ENCODE peak calls at places on chromosomes 3 and 15, in ten cellular contexts. V, F, G, M, E, J, T, B, C and X are unnamed samples.

GRCh38 chr3:156738251-156738650 is 63.9 kb downstream of the TIPARP start:
- DNase-seq in V (no peak), F (no peak), G (no peak), M (no peak), E (no peak), J (no peak), T (no peak), B (no peak), C (no peak), X (no peak)

GRCh38 chr3:98962951-98963350 is 61.5 kb upstream of the DCBLD2 start:
- DNase-seq in V (no peak), F (no peak), G (no peak), M (peak; percentile 77), E (no peak), J (no peak), T (no peak), B (no peak), C (no peak), X (no peak)

GRCh38 chr3:104206925-104207324 is 1159.8 kb upstream of the ALCAM start:
- DNase-seq in V (no peak), F (no peak), G (no peak), M (peak; percentile 90), E (no peak), J (no peak), T (no peak), B (no peak), C (no peak), X (no peak)

GRCh38 chr3:98525494-98525893 is 2.8 kb upstream of the CLDND1 start:
- DNase-seq in V (no peak), F (no peak), G (no peak), M (no peak), E (no peak), J (no peak), T (no peak), B (no peak), C (no peak), X (no peak)

GRCh38 chr15:39359736-39360135 is 221.1 kb upstream of the THBS1 start:
- DNase-seq in V (no peak), F (no peak), G (no peak), M (no peak), E (no peak), J (no peak), T (no peak), B (no peak), C (no peak), X (no peak)

GRCh38 chr3:72205297-72205696 is 420.3 kb upstream of the PROK2 start:
- DNase-seq in V (no peak), F (no peak), G (no peak), M (no peak), E (no peak), J (no peak), T (no peak), B (no peak), C (no peak), X (no peak)

GRCh38 chr3:105715372-105715771 is 153.4 kb downstream of the CBLB start:
- DNase-seq in V (no peak), F (no peak), G (no peak), M (peak; percentile 27), E (no peak), J (no peak), T (no peak), B (no peak), C (no peak), X (no peak)

GRCh38 chr15:78567541-78567940 is 2.2 kb downstream of the CHRNA5 start:
- DNase-seq in V (no peak), F (no peak), G (no peak), M (peak; percentile 5), E (no peak), J (no peak), T (no peak), B (no peak), C (no peak), X (no peak)

GRCh38 chr3:188298585-188298984 is 144.6 kb downstream of the LPP start:
- DNase-seq in V (no peak), F (no peak), G (no peak), M (no peak), E (no peak), J (no peak), T (no peak), B (no peak), C (peak; percentile 32), X (no peak)

GRCh38 chr3:190718691-190719090 is 143.8 kb downstream of the GMNC start:
- DNase-seq in V (no peak), F (no peak), G (no peak), M (peak; percentile 42), E (no peak), J (no peak), T (no peak), B (no peak), C (no peak), X (no peak)

GRCh38 chr3:187982149-187982548 is 171.8 kb upstream of the LPP start:
- DNase-seq in V (peak; percentile 84), F (no peak), G (no peak), M (no peak), E (no peak), J (no peak), T (no peak), B (no peak), C (no peak), X (no peak)

GRCh38 chr3:38149701-38150100 is 11.2 kb downstream of the MYD88 start:
- DNase-seq in V (no peak), F (no peak), G (peak; percentile 54), M (no peak), E (no peak), J (no peak), T (no peak), B (peak; percentile 11), C (no peak), X (no peak)

GRCh38 chr15:57259511-57260143 is 116.7 kb upstream of the CGNL1 start:
- DNase-seq in V (peak; percentile 13), F (no peak), G (no peak), M (no peak), E (no peak), J (no peak), T (peak; percentile 79), B (no peak), C (peak; percentile 68), X (no peak)

GRCh38 chr3:141181191-141181590 is 50.4 kb upstream of the PXYLP1 start:
- DNase-seq in V (no peak), F (no peak), G (no peak), M (no peak), E (no peak), J (no peak), T (no peak), B (no peak), C (no peak), X (no peak)

DNA sequence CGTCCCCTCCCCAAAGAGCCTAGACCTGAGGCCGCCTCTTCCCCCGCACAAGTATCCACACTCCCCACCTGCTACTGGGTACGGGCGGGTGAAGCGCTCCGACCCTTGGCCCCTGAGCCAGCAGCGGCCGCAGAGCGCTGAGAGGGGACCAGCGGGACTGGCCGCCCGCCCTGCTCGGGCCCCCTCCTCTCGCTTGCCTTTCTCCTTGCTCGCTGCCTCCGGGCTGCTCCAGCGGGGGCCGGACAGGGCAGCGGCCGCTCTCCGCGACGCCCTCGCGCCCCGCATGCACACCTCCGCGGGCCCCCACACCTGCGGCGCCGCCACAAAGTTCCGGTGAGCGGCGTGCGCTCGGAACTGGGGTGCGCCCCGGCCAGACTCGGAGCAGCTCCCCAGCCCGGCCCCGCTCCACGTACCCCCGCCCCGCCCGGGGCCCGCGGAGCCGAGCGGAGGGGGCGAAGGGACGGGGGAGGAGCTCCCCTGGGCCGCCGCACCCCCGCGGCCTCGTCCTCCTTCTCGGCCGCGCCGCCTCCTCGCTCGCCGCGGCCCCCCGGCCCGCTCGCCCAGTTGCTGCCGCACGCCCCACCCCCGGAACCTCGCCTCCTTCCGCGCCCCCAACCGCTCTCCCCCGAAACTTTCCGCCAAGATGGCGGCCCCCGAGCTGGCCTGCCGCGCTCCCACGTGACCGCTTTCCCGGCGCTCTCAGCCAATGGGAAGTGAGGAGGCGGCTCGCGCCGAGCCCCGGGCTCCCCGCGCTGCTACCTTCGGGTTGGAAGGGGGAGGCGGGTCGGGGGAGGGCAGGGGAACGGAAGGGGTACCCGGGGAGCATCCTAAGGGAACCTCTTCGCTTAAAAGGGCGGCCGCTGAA is 704 bp downstream of the DLG1 start:
- DNase-seq in V (peak; percentile 93), F (peak; percentile 90), G (peak; percentile 90), M (peak; percentile 87), E (peak; percentile 83), J (peak; percentile 85), T (peak; percentile 97), B (peak; percentile 87), C (peak; percentile 92), X (peak; percentile 81)
- TF ChIP-seq CTCF in V (no peak), F (no peak), G (no peak), M (no peak), E (no peak), J (no peak), T (no peak), B (no peak), C (no peak), X (no peak)

GRCh38 chr3:46812237-46812791 is 50.9 kb downstream of the MYL3 start:
- DNase-seq in V (no peak), F (peak; percentile 44), G (no peak), M (no peak), E (peak; percentile 21), J (peak; percentile 60), T (peak; percentile 94), B (no peak), C (peak; percentile 78), X (no peak)
- H3K4me3 ChIP-seq in V (no peak overlapping the region), F (no peak overlapping the region), G (no peak overlapping the region), M (no peak overlapping the region), E (peak overlapping the region; percentile 28), J (peak overlapping the region; percentile 70), T (no peak overlapping the region), B (peak overlapping the region; percentile 41), C (peak overlapping the region; percentile 39), X (peak overlapping the region; percentile 51)

GRCh38 chr15:59609730-59610712 is 1.6 kb upstream of the GCNT3 start:
- DNase-seq in V (no peak), F (no peak), G (no peak), M (no peak), E (no peak), J (no peak), T (no peak), B (no peak), C (no peak), X (no peak)
- H3K27ac ChIP-seq in V (no peak overlapping the region), F (no peak overlapping the region), G (no peak overlapping the region), M (no peak overlapping the region), E (peak overlapping the region; percentile 72), J (no peak overlapping the region), T (no peak overlapping the region), B (no peak overlapping the region), C (peak overlapping the region; percentile 47), X (no peak overlapping the region)

DNA sequence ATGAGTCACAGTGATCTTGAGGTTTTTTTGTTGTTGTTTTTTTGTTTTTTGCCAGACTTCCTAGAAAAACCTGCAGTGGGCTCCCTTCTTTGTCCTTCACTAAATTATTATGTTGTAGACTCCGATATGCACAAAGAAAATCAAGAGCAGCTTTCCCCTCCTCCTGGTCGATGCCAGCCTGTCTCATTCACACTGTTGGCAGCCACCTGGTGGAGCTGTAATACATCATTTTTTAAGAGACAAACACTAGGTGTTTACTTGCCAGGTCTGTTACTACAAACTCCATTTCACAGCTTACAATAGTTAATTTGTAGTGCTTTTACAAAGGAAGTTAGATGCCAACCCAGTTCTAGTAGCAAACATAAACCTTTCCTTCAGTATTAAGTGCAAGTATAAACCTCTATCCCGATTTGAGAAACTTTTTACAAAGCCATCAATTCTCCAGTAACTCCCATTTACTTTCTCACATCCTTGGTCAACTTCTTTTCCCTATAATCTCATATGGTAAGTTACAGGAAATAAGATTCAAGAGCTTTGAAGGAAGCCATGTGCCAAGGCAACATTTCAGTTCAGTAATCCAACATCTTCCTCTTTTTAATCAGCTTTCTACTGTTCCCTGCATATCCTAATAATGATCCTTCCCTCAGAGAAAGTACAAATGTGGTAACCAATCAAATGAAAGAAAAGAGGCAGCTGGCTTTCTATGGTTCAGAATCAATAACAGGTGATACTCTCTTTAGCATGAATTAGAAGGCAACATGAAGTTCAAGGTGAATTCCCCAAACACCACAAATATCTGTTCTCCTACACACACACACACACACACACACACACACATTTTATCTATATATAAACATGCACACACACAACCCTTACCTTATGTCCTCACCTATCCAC is 14.0 kb downstream of the AAGAB start:
- DNase-seq in V (peak; percentile 46), F (no peak), G (no peak), M (peak; percentile 40), E (peak; percentile 55), J (no peak), T (no peak), B (no peak), C (no peak), X (no peak)
- TF ChIP-seq CTCF in V (peak; percentile 79), F (no peak), G (no peak), M (peak; percentile 72), E (peak; percentile 66), J (peak; percentile 28), T (peak; percentile 62), B (peak; percentile 40), C (no peak), X (peak; percentile 10)